ENCODE peak calls at places on chromosomes 4 and X, in five cellular contexts. N, I, Y, O and A are unnamed samples.

GRCh38 chrX:24231169-24231568 is 81.6 kb downstream of the ZFX start:
- DNase-seq in I (no peak), O (no peak), Y (no peak), N (no peak), A (peak; percentile 18)

GRCh38 chr4:113773756-113774155 is 12.2 kb upstream of the CAMK2D start:
- DNase-seq in O (no peak), N (no peak), I (no peak), Y (no peak), A (no peak)

GRCh38 chr4:40662962-40663604 is 33.4 kb upstream of the RBM47 start:
- DNase-seq in O (no peak), I (no peak), Y (no peak), N (no peak), A (no peak)

GRCh38 chrX:97683256-97683655 is 799.5 kb downstream of the RPA4 start:
- DNase-seq in Y (no peak), N (no peak), O (no peak), I (no peak), A (no peak)

GRCh38 chr4:15400911-15401671 is 26.7 kb upstream of the C1QTNF7 start:
- DNase-seq in O (peak; percentile 80), N (no peak), Y (peak; percentile 81), I (peak; percentile 64), A (no peak)

GRCh38 chrX:53333853-53334252 is 52.5 kb upstream of the IQSEC2 start:
- DNase-seq in O (no peak), I (no peak), Y (no peak), N (no peak), A (no peak)

GRCh38 chr4:121071640-121072037 is 696 bp downstream of the NDNF start:
- DNase-seq in Y (no peak), I (no peak), N (no peak), O (no peak), A (no peak)

GRCh38 chr4:87502580-87503238 is 26.5 kb downstream of the SPARCL1 start:
- DNase-seq in Y (no peak), I (no peak), O (no peak), N (no peak), A (peak; percentile 56)

GRCh38 chr4:98260047-98260578 is 1.1 kb upstream of the RAP1GDS1 start:
- DNase-seq in Y (no peak), O (peak; percentile 71), N (peak; percentile 67), I (no peak), A (peak; percentile 59)

GRCh38 chrX:134631404-134632346 is 26.6 kb downstream of the PLAC1 start:
- DNase-seq in I (no peak), N (no peak), Y (no peak), O (no peak), A (peak; percentile 7)

GRCh38 chr4:1345905-1346780 is 865 bp upstream of the UVSSA start:
- DNase-seq in Y (peak; percentile 84), O (no peak), N (peak; percentile 82), I (peak; percentile 63), A (peak; percentile 78)

GRCh38 chr4:151808120-151808529 is 47.3 kb upstream of the GATB start:
- DNase-seq in Y (no peak), O (no peak), I (no peak), N (peak; percentile 12), A (no peak)

GRCh38 chrX:49282647-49283011 is 13.0 kb downstream of the PPP1R3F start:
- DNase-seq in O (no peak), Y (peak; percentile 62), I (no peak), N (peak; percentile 34), A (peak; percentile 49)

GRCh38 chrX:63754141-63754859 is 30.7 kb downstream of the ARHGEF9 start:
- DNase-seq in O (no peak), N (no peak), I (no peak), Y (no peak), A (no peak)
- H3K9me3 ChIP-seq in O (no peaks in the 10 kb centered on the region), N (no peaks in the 10 kb centered on the region), I (no peaks in the 10 kb centered on the region), Y (no peaks in the 10 kb centered on the region), A (no peaks in the 10 kb centered on the region)

GRCh38 chrX:153688071-153688470 is 345 bp downstream of the SLC6A8 start:
- DNase-seq in Y (no peak), I (no peak), O (no peak), N (no peak), A (no peak)
- H3K4me3 ChIP-seq in Y (peak overlapping the region; percentile 82), I (no peak overlapping the region), O (peak overlapping the region; percentile 40), N (no peak overlapping the region), A (no peak overlapping the region)

DNA sequence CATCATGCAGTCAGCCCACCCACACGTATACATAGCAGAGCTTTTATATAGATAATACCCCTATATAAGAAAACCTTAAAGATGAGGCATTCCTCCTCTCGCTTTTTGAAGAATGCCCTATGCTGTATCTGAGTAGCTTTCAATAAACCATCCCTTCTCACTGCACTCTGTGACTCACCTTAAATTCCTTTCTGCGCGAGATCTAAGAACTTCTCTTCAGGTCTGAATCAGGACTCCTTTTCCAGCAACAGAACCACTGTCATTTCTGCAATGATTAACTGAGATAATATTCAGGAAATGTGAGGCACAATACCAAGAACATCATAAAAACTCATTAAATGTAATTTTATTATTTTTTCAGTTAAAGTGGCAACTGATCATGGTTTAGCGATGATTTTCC is 76.4 kb upstream of the DCLK2 start:
- DNase-seq in I (no peak), Y (no peak), O (no peak), N (no peak), A (no peak)
- H3K4me1 ChIP-seq in I (no peaks in the 10 kb centered on the region), Y (peaks cover 3% of the 10 kb centered on the region), O (peaks cover 4% of the 10 kb centered on the region), N (peaks cover 20% of the 10 kb centered on the region), A (peaks cover 3% of the 10 kb centered on the region)

GRCh38 chr4:169376421-169376820 is 105.7 kb upstream of the SH3RF1 start:
- DNase-seq in Y (no peak), N (no peak), O (no peak), I (no peak), A (no peak)
- H3K9me3 ChIP-seq in Y (peaks cover 4% of the 10 kb centered on the region), N (no peaks in the 10 kb centered on the region), O (peaks cover 20% of the 10 kb centered on the region), I (peaks cover 13% of the 10 kb centered on the region), A (no peaks in the 10 kb centered on the region)

GRCh38 chrX:136780738-136781137 is at the start of gene ARHGEF6:
- DNase-seq in O (no peak), I (no peak), Y (no peak), N (no peak), A (peak; percentile 9)

GRCh38 chrX:136779346-136779781 is 1.4 kb downstream of the ARHGEF6 start:
- DNase-seq in I (no peak), N (no peak), Y (no peak), O (no peak), A (no peak)

GRCh38 chrX:136783159-136783558 is 2.4 kb upstream of the ARHGEF6 start:
- DNase-seq in N (no peak), I (no peak), O (no peak), Y (no peak), A (no peak)

GRCh38 chrX:136780241-136780640 is 491 bp downstream of the ARHGEF6 start:
- DNase-seq in N (no peak), O (no peak), I (no peak), Y (no peak), A (no peak)

GRCh38 chrX:136781180-136781797 is 557 bp upstream of the ARHGEF6 start:
- DNase-seq in O (no peak), Y (no peak), N (no peak), I (no peak), A (no peak)
- H3K4me3 ChIP-seq in O (peak overlapping the region; percentile 34), Y (peak overlapping the region; percentile 56), N (no peak overlapping the region), I (peak overlapping the region; percentile 67), A (peak overlapping the region; percentile 49)

GRCh38 chrX:25650216-25650615 is 487.9 kb upstream of the MAGEB18 start:
- DNase-seq in N (no peak), Y (no peak), O (no peak), I (no peak), A (no peak)
- H3K4me1 ChIP-seq in N (no peaks in the 10 kb centered on the region), Y (no peaks in the 10 kb centered on the region), O (no peaks in the 10 kb centered on the region), I (no peaks in the 10 kb centered on the region), A (no peaks in the 10 kb centered on the region)

GRCh38 chrX:153102436-153102835 is 30.2 kb downstream of the PNMA6A start:
- DNase-seq in I (no peak), O (no peak), Y (no peak), N (no peak), A (no peak)
- H3K9me3 ChIP-seq in I (no peaks in the 10 kb centered on the region), O (no peaks in the 10 kb centered on the region), Y (no peaks in the 10 kb centered on the region), N (no peaks in the 10 kb centered on the region), A (no peaks in the 10 kb centered on the region)

GRCh38 chrX:119729408-119730201 is 28.8 kb upstream of the SOWAHD start:
- DNase-seq in N (peak; percentile 64), Y (peak; percentile 77), I (peak; percentile 79), O (peak; percentile 64), A (peak; percentile 67)
- H3K4me3 ChIP-seq in N (no peak overlapping the region), Y (no peak overlapping the region), I (no peak overlapping the region), O (no peak overlapping the region), A (no peak overlapping the region)

GRCh38 chr4:102823464-102823863 is 3.9 kb downstream of the UBE2D3 start:
- DNase-seq in O (no peak), I (no peak), Y (no peak), N (no peak), A (no peak)
- H3K4me1 ChIP-seq in O (peaks cover 60% of the 10 kb centered on the region), I (peaks cover 63% of the 10 kb centered on the region), Y (no peaks in the 10 kb centered on the region), N (peaks cover 39% of the 10 kb centered on the region), A (no peaks in the 10 kb centered on the region)